ENCODE peak calls at places on chromosomes 4 and X, in four cellular contexts. T, P, C and M are unnamed samples.

GRCh38 chr4:172998527-172999469 is 169.8 kb upstream of the GALNT7 start:
- DNase-seq in P (no peak), C (no peak), T (peak; percentile 79), M (peak; percentile 53)

GRCh38 chr4:7158081-7158750 is 34.1 kb upstream of the SORCS2 start:
- DNase-seq in T (no peak), C (no peak), P (no peak), M (no peak)

GRCh38 chrX:40544343-40545250 is 36.2 kb upstream of the ATP6AP2 start:
- DNase-seq in P (no peak), T (peak; percentile 25), C (no peak), M (peak; percentile 3)

GRCh38 chrX:121987163-121987562 is 939.8 kb downstream of the GLUD2 start:
- DNase-seq in P (no peak), C (no peak), T (no peak), M (no peak)

GRCh38 chr4:168569066-168569908 is 72.4 kb downstream of the PALLD start:
- DNase-seq in C (no peak), T (no peak), P (no peak), M (no peak)

GRCh38 chr4:68074397-68074796 is 55.3 kb downstream of the TMPRSS11F start:
- DNase-seq in T (no peak), C (no peak), P (no peak), M (peak; percentile 37)

GRCh38 chrX:100872161-100872560 is 2.0 kb downstream of the NOX1 start:
- DNase-seq in C (no peak), P (no peak), T (peak; percentile 66), M (no peak)

GRCh38 chr4:152427971-152428370 is 107.9 kb downstream of the FBXW7 start:
- DNase-seq in C (no peak), P (no peak), T (no peak), M (no peak)

GRCh38 chrX:106952988-106953387 is 32.8 kb downstream of the CLDN2 start:
- DNase-seq in C (no peak), T (no peak), P (no peak), M (peak; percentile 19)

GRCh38 chr4:67751260-67751659 is 2.9 kb downstream of the GNRHR start:
- DNase-seq in P (no peak), T (peak; percentile 51), C (no peak), M (peak; percentile 42)

GRCh38 chr4:37977471-37978452 is 17.6 kb downstream of the PTTG2 start:
- DNase-seq in P (peak; percentile 12), T (peak; percentile 55), C (peak; percentile 72), M (peak; percentile 76)

GRCh38 chr4:117549624-117550023 is 464.2 kb upstream of the TRAM1L1 start:
- DNase-seq in T (no peak), P (no peak), C (no peak), M (peak; percentile 33)

GRCh38 chr4:3484057-3484973 is 21.2 kb downstream of the DOK7 start:
- DNase-seq in P (no peak), T (no peak), C (no peak), M (no peak)

GRCh38 chr4:85837334-85837733 is 362.4 kb downstream of the ARHGAP24 start:
- DNase-seq in T (no peak), P (no peak), C (no peak), M (peak; percentile 55)

GRCh38 chr4:174260099-174260498 is 23.4 kb downstream of the FBXO8 start:
- DNase-seq in P (no peak), T (peak; percentile 85), C (no peak), M (peak; percentile 86)

GRCh38 chr4:168623011-168623410 is 126.2 kb downstream of the PALLD start:
- DNase-seq in P (no peak), T (no peak), C (no peak), M (no peak)

GRCh38 chr4:144656857-144657256 is 10.9 kb downstream of the HHIP start:
- DNase-seq in C (no peak), P (no peak), T (peak; percentile 16), M (no peak)

GRCh38 chrX:16963216-16963615 is 16.8 kb downstream of the REPS2 start:
- DNase-seq in T (no peak), C (no peak), P (no peak), M (no peak)

GRCh38 chr4:25970691-25971427 is 56.8 kb downstream of the SMIM20 start:
- DNase-seq in P (no peak), C (no peak), T (no peak), M (peak; percentile 37)

GRCh38 chrX:101219116-101219839 is at the start of gene DRP2:
- DNase-seq in T (peak; percentile 58), P (no peak), C (peak; percentile 42), M (peak; percentile 40)

GRCh38 chr4:102299708-102300107 is 45.6 kb downstream of the SLC39A8 start:
- DNase-seq in C (peak; percentile 53), T (peak; percentile 11), P (peak; percentile 38), M (peak; percentile 55)

GRCh38 chrX:74063426-74064155 is 240.4 kb upstream of the ZCCHC13 start:
- DNase-seq in T (no peak), C (no peak), P (no peak), M (no peak)

GRCh38 chr4:70868778-70869177 is 29.1 kb upstream of the GRSF1 start:
- DNase-seq in P (no peak), C (no peak), T (no peak), M (no peak)

GRCh38 chr4:95549246-95550138 is 719 bp upstream of the UNC5C start:
- DNase-seq in C (peak; percentile 75), T (peak; percentile 19), P (peak; percentile 43), M (peak; percentile 91)

GRCh38 chr4:152591361-152591760 is 55.5 kb upstream of the FBXW7 start:
- DNase-seq in C (peak; percentile 86), T (peak; percentile 11), P (peak; percentile 31), M (peak; percentile 88)

GRCh38 chr4:17762705-17763104 is 18.7 kb downstream of the FAM184B start:
- DNase-seq in P (no peak), C (no peak), T (peak; percentile 58), M (peak; percentile 5)

GRCh38 chrX:153409414-153410101 is 1.7 kb upstream of the ZFP92 start:
- DNase-seq in T (no peak), P (no peak), C (no peak), M (no peak)

GRCh38 chr4:154677923-154678322 is 65.5 kb upstream of the FGG start:
- DNase-seq in P (no peak), T (no peak), C (no peak), M (no peak)

GRCh38 chr4:20839957-20840356 is 139.7 kb downstream of the PACRGL start:
- DNase-seq in P (no peak), C (no peak), T (peak; percentile 53), M (peak; percentile 82)

GRCh38 chr4:53313510-53313909 is 52.4 kb downstream of the SCFD2 start:
- DNase-seq in C (no peak), T (peak; percentile 44), P (peak; percentile 24), M (peak; percentile 52)

GRCh38 chr4:69523385-69524132 is 27.9 kb upstream of the UGT2B4 start:
- DNase-seq in P (no peak), C (no peak), T (no peak), M (no peak)

GRCh38 chr4:146105464-146105863 is 70.1 kb upstream of the LSM6 start:
- DNase-seq in P (no peak), T (no peak), C (no peak), M (no peak)

GRCh38 chr4:4853371-4853823 is 6.1 kb upstream of the MSX1 start:
- DNase-seq in C (no peak), P (no peak), T (no peak), M (no peak)
- H3K14ac ChIP-seq in C (no peak overlapping the region), P (no peak overlapping the region), T (peak overlapping the region; percentile 57), M (no peak overlapping the region)

GRCh38 chrX:63784902-63785692 is at the start of gene ARHGEF9:
- DNase-seq in C (peak; percentile 71), T (no peak), P (peak; percentile 44), M (peak; percentile 22)
- H3K4me3 ChIP-seq in C (peak within 1 kb of the TSS; percentile 65), T (peak within 1 kb of the TSS; percentile 18), P (peak within 1 kb of the TSS; percentile 83), M (peak within 1 kb of the TSS; percentile 62)

GRCh38 chrX:56025872-56026571 is 206.1 kb upstream of the KLF8 start:
- DNase-seq in C (no peak), T (no peak), P (no peak), M (no peak)

GRCh38 chrX:56026816-56027215 is 205.3 kb upstream of the KLF8 start:
- DNase-seq in P (no peak), C (no peak), T (no peak), M (no peak)

GRCh38 chrX:56031409-56031808 is 200.7 kb upstream of the KLF8 start:
- DNase-seq in T (no peak), P (no peak), C (no peak), M (no peak)

GRCh38 chrX:56029691-56030090 is 202.5 kb upstream of the KLF8 start:
- DNase-seq in P (no peak), T (no peak), C (no peak), M (no peak)

GRCh38 chrX:56029188-56029587 is 203.0 kb upstream of the KLF8 start:
- DNase-seq in P (no peak), T (no peak), C (no peak), M (no peak)
- H4K8ac ChIP-seq in P (no peak overlapping the region), T (no peak overlapping the region), C (no peak overlapping the region), M (no peak overlapping the region)

DNA sequence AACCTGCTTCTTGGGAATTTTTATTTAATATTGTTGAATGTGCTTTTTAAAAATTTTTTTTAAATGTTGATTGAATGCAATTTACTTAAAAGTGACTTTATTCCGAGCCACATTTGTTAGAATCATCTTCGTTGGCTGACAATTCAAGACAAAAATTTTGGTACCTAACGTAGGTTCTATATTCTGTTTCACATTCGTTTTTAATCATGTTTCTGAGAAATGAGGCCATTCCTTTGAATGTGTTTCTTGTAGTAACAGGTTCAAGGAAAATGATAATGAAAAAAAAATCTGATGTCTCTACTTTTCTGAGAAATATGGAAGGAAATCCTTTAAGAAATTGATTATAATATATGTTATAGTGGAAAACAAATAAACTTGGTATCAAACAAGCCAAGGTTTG is 92.3 kb upstream of the DCLK2 start:
- DNase-seq in C (no peak), P (no peak), T (no peak), M (no peak)
- H3K14ac ChIP-seq in C (no peak overlapping the region), P (no peak overlapping the region), T (no peak overlapping the region), M (no peak overlapping the region)

GRCh38 chr4:98386-98785 is 25.9 kb upstream of the ZNF718 start:
- DNase-seq in T (no peak), P (no peak), C (no peak), M (no peak)

DNA sequence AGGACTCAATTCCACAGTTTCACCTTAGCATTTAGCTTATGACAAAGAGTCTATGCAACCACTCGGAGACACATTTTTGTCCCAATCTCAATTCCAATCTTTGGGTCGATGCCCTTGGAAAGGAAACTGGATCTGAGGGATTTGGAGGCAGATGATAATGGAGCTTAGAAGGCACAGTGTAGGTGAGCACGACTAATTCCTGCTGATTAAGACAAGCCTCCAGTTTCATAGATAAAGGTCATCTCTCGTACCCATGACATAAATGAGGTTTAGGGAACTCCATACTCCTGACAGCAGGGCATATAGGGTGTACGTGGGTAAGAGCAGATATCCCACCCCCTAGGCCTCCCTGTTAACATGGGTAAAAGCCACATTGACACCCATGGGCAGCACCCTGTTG is 24.4 kb upstream of the ZNF718 start:
- DNase-seq in C (no peak), T (no peak), P (no peak), M (no peak)
- H3K4me3 ChIP-seq in C (no peak overlapping the region), T (no peak overlapping the region), P (no peak overlapping the region), M (no peak overlapping the region)

GRCh38 chrX:151982217-151982616 is 7.7 kb upstream of the GABRE start:
- DNase-seq in C (no peak), P (no peak), T (peak; percentile 36), M (peak; percentile 59)
- H4K8ac ChIP-seq in C (no peak overlapping the region), P (no peak overlapping the region), T (no peak overlapping the region), M (no peak overlapping the region)

GRCh38 chr4:148770377-148770776 is 328.2 kb upstream of the NR3C2 start:
- DNase-seq in C (no peak), T (no peak), P (no peak), M (no peak)
- H3K14ac ChIP-seq in C (no peak overlapping the region), T (no peak overlapping the region), P (no peak overlapping the region), M (no peak overlapping the region)